ENCODE peak calls at places on chromosomes 2 and 18, in six cellular contexts. X is HCT116, T is choroid plexus epithelial cell, I is AML-193, O is ACHN, L is Peyer's patch. U is an unnamed sample.

GRCh38 chr2:46177461-46178089 is 119.6 kb upstream of the EPAS1 start:
- DNase-seq in X (no peak), T (peak; percentile 40), I (no peak), O (no peak), L (no peak), U (no peak)

GRCh38 chr2:231138699-231139098 is 13.9 kb upstream of the HTR2B start:
- DNase-seq in X (no peak), T (peak; percentile 94), I (no peak), O (no peak), L (no peak), U (no peak)

GRCh38 chr18:13892098-13892497 is 23.2 kb downstream of the MC2R start:
- DNase-seq in X (no peak), T (no peak), I (no peak), O (no peak), L (no peak), U (no peak)

GRCh38 chr2:201621293-201621999 is 21.9 kb downstream of the TMEM237 start:
- DNase-seq in X (no peak), T (peak; percentile 73), I (no peak), O (no peak), L (no peak), U (no peak)

GRCh38 chr2:26564121-26564520 is 77.0 kb downstream of the CIB4 start:
- DNase-seq in X (no peak), T (no peak), I (no peak), O (no peak), L (no peak), U (no peak)

GRCh38 chr2:241592126-241592845 is 33.7 kb downstream of the BOK start:
- DNase-seq in X (no peak), T (no peak), I (no peak), O (no peak), L (no peak), U (no peak)

GRCh38 chr2:120522151-120522751 is 176.3 kb downstream of the INHBB start:
- DNase-seq in X (no peak), T (peak; percentile 46), I (no peak), O (no peak), L (no peak), U (peak; percentile 80)

GRCh38 chr2:197311521-197312033 is 997 bp upstream of the ANKRD44 start:
- DNase-seq in X (no peak), T (peak; percentile 24), I (peak; percentile 17), O (no peak), L (no peak), U (no peak)

GRCh38 chr2:42009657-42010580 is 37.9 kb upstream of the PKDCC start:
- DNase-seq in X (no peak), T (peak; percentile 53), I (no peak), O (no peak), L (no peak), U (no peak)

GRCh38 chr2:46569061-46569560 is 89.7 kb downstream of the TMEM247 start:
- DNase-seq in X (no peak), T (no peak), I (peak; percentile 78), O (no peak), L (peak; percentile 68), U (no peak)

GRCh38 chr18:27120246-27120645 is 64.9 kb downstream of the CHST9 start:
- DNase-seq in X (no peak), T (no peak), I (no peak), O (no peak), L (no peak), U (no peak)

GRCh38 chr18:26777316-26778053 is 88.0 kb downstream of the AQP4 start:
- DNase-seq in X (no peak), T (peak; percentile 46), I (no peak), O (no peak), L (no peak), U (peak; percentile 19)

GRCh38 chr2:85861180-85861579 is 27.6 kb downstream of the ST3GAL5 start:
- DNase-seq in X (no peak), T (peak; percentile 65), I (no peak), O (no peak), L (no peak), U (no peak)

GRCh38 chr2:105125428-105125827 is 87.6 kb downstream of the MRPS9 start:
- DNase-seq in X (peak; percentile 55), T (no peak), I (no peak), O (peak; percentile 13), L (no peak), U (no peak)